ENCODE peak calls at places on chromosomes 11 and 22, in ten cellular contexts. G is Karpas-422; F is lung; L is astrocyte of the cerebellum; H is psoas muscle; V is astrocyte of the spinal cord; J is stimulated activated CD4-positive, alpha-beta T cell treated with anti-CD3 and anti-CD28 coated beads, Interleukin-1b, Interleukin-23, amount 100 ng/mL, for 24 hours; Q is mucosa of gallbladder; C is cerebellar nuclear complex; I is lower lobe of right lung. Y is an unnamed sample.

GRCh38 chr11:45647786-45648185 is 17.6 kb downstream of the CHST1 start:
- DNase-seq in G (no peak), J (no peak), I (no peak), C (no peak), Q (no peak), H (no peak), L (no peak), V (no peak), F (no peak), Y (no peak)

GRCh38 chr11:45095691-45096010 is 50.8 kb upstream of the PRDM11 start:
- DNase-seq in V (no peak), H (no peak), L (no peak), Q (no peak), J (no peak), C (no peak), I (no peak), F (no peak), G (no peak), Y (no peak)

GRCh38 chr11:39741066-39741465 is 1718.4 kb downstream of the LRRC4C start:
- DNase-seq in H (no peak), I (no peak), F (no peak), Q (no peak), G (no peak), J (no peak), L (no peak), C (no peak), V (peak), Y (no peak)

GRCh38 chr11:45184640-45185039 is 38.2 kb downstream of the PRDM11 start:
- DNase-seq in I (no peak), V (no peak), L (no peak), C (no peak), F (no peak), Q (no peak), H (no peak), G (no peak), J (no peak), Y (no peak)

GRCh38 chr11:35618497-35619029 is 303 bp downstream of the FJX1 start:
- DNase-seq in G (no peak), L (no peak), J (no peak), V (no peak), H (no peak), F (peak), C (no peak), I (peak), Q (no peak), Y (peak)

GRCh38 chr11:12704049-12704448 is 29.8 kb downstream of the TEAD1 start:
- DNase-seq in I (no peak), Q (no peak), L (peak), V (peak), F (no peak), G (no peak), C (no peak), H (no peak), J (no peak), Y (no peak)

GRCh38 chr11:103609117-103610066 is 427.0 kb upstream of the DDI1 start:
- DNase-seq in G (peak), C (no peak), I (no peak), H (no peak), L (peak), J (no peak), F (no peak), V (peak), Q (no peak), Y (peak)

GRCh38 chr22:36384766-36385400 is 2.9 kb downstream of the MYH9 start:
- DNase-seq in G (peak), H (no peak), F (no peak), C (no peak), V (peak), I (no peak), L (no peak), J (no peak), Q (no peak), Y (no peak)

GRCh38 chr11:19955660-19956059 is 204.6 kb downstream of the DBX1 start:
- DNase-seq in Q (no peak), V (no peak), H (no peak), I (no peak), L (no peak), G (no peak), F (no peak), J (no peak), C (no peak), Y (no peak)

GRCh38 chr11:120471131-120471530 is 40.4 kb upstream of the GRIK4 start:
- DNase-seq in H (no peak), V (peak), L (peak), C (no peak), F (no peak), Q (no peak), J (no peak), G (no peak), I (no peak), Y (no peak)

GRCh38 chr22:46984751-46985506 is 222.5 kb downstream of the TBC1D22A start:
- DNase-seq in L (peak), Q (peak), I (no peak), V (peak), C (no peak), H (no peak), G (no peak), J (no peak), F (no peak), Y (peak)

GRCh38 chr11:66047541-66048365 is 1.2 kb downstream of the GAL3ST3 start:
- DNase-seq in J (no peak), G (no peak), I (no peak), Q (no peak), V (no peak), L (no peak), F (no peak), H (no peak), C (no peak), Y (no peak)

GRCh38 chr11:92843455-92843854 is 126.0 kb upstream of the MTNR1B start:
- DNase-seq in G (no peak), J (no peak), V (no peak), Q (no peak), F (no peak), I (no peak), L (no peak), H (no peak), C (no peak), Y (no peak)

GRCh38 chr11:3605279-3605662 is 36.5 kb downstream of the ART5 start:
- DNase-seq in L (no peak), V (no peak), F (no peak), I (no peak), H (no peak), Q (no peak), J (no peak), C (no peak), G (no peak), Y (no peak)

GRCh38 chr11:64037027-64037633 is 1.4 kb downstream of the FLRT1 start:
- DNase-seq in L (no peak), Q (no peak), J (no peak), C (no peak), I (no peak), H (no peak), G (no peak), V (no peak), F (no peak), Y (no peak)

GRCh38 chr11:134714021-134714656 is 302.1 kb upstream of the B3GAT1 start:
- DNase-seq in I (no peak), H (no peak), F (no peak), J (no peak), G (no peak), L (no peak), Q (no peak), V (no peak), C (no peak), Y (no peak)

GRCh38 chr11:115941481-115941993 is 437.3 kb upstream of the CADM1 start:
- DNase-seq in J (no peak), Q (peak), C (no peak), I (peak), H (peak), L (peak), V (peak), G (no peak), F (no peak), Y (peak)

GRCh38 chr11:23957309-23957708 is 539.5 kb upstream of the LUZP2 start:
- DNase-seq in I (no peak), Q (no peak), V (no peak), G (no peak), J (no peak), C (no peak), H (no peak), F (no peak), L (no peak), Y (no peak)

GRCh38 chr11:12692238-12693074 is 18.2 kb downstream of the TEAD1 start:
- DNase-seq in G (no peak), Q (peak), I (peak), C (no peak), J (no peak), L (peak), H (peak), V (peak), F (peak), Y (peak)

GRCh38 chr11:119295178-119295577 is 21.8 kb downstream of the MCAM start:
- DNase-seq in H (no peak), I (no peak), V (no peak), F (no peak), J (no peak), C (no peak), L (no peak), Q (no peak), G (no peak), Y (no peak)

GRCh38 chr22:27443315-27443714 is 358.2 kb downstream of the MN1 start:
- DNase-seq in H (no peak), Q (no peak), C (no peak), I (no peak), G (no peak), J (no peak), L (no peak), V (no peak), F (no peak), Y (no peak)

GRCh38 chr11:130765369-130765768 is 150.9 kb downstream of the SNX19 start:
- DNase-seq in V (no peak), J (no peak), L (no peak), I (no peak), C (no peak), H (no peak), F (no peak), Q (no peak), G (no peak), Y (no peak)

GRCh38 chr11:110374921-110375320 is 54.8 kb upstream of the FDX1 start:
- DNase-seq in I (no peak), J (no peak), Q (no peak), G (no peak), C (no peak), V (no peak), L (no peak), H (no peak), F (no peak), Y (no peak)

Y was measured in Calu3.